ENCODE peak calls at places on chromosome 15, in seven cellular contexts. G is T-cell, A is H7, X is neural crest cell, O is NCI-H1417, E is fibroblast of mammary gland, P is stromal cell of bone marrow. W is an unnamed sample.

GRCh38 chr15:99315636-99316035 is 64.4 kb downstream of the LRRC28 start:
- DNase-seq in G (no peak), A (no peak), X (no peak), O (no peak), E (no peak), P (no peak), W (no peak)

GRCh38 chr15:100801256-100801900 is 78.3 kb upstream of the ALDH1A3 start:
- DNase-seq in G (no peak), A (no peak), X (no peak), O (no peak), E (no peak), P (no peak), W (no peak)

GRCh38 chr15:70031680-70032079 is 66.0 kb downstream of the TLE3 start:
- DNase-seq in G (no peak), A (no peak), X (no peak), O (peak; percentile 9), E (no peak), P (no peak), W (no peak)

GRCh38 chr15:40249477-40250303 is 10.8 kb downstream of the PAK6 start:
- DNase-seq in G (no peak), A (peak; percentile 28), X (no peak), O (no peak), E (no peak), P (no peak), W (no peak)

GRCh38 chr15:79091204-79091867 is 756 bp upstream of the RASGRF1 start:
- DNase-seq in G (no peak), A (peak; percentile 83), X (peak; percentile 16), O (no peak), E (peak; percentile 18), P (no peak), W (no peak)

GRCh38 chr15:41952003-41952563 is 20.3 kb downstream of the EHD4 start:
- DNase-seq in G (no peak), A (no peak), X (no peak), O (no peak), E (no peak), P (no peak), W (no peak)

GRCh38 chr15:93033434-93034045 is 55.5 kb downstream of the RGMA start:
- DNase-seq in G (no peak), A (no peak), X (no peak), O (no peak), E (no peak), P (no peak), W (no peak)

GRCh38 chr15:75713338-75713895 is 769 bp upstream of the CSPG4 start:
- DNase-seq in G (no peak), A (peak; percentile 77), X (no peak), O (no peak), E (peak; percentile 45), P (no peak), W (no peak)

GRCh38 chr15:67064607-67065530 is 533 bp upstream of the SMAD3 start:
- DNase-seq in G (no peak), A (peak; percentile 87), X (peak; percentile 60), O (peak; percentile 26), E (no peak), P (no peak), W (peak; percentile 60)

GRCh38 chr15:57133127-57133968 is 214.9 kb downstream of the TCF12 start:
- DNase-seq in G (no peak), A (no peak), X (no peak), O (peak; percentile 20), E (peak; percentile 23), P (no peak), W (peak; percentile 18)

GRCh38 chr15:76996526-76997401 is 1.8 kb downstream of the PSTPIP1 start:
- DNase-seq in G (peak; percentile 56), A (no peak), X (no peak), O (no peak), E (peak; percentile 50), P (peak; percentile 43), W (no peak)

GRCh38 chr15:86178845-86179244 is 99.2 kb downstream of the AGBL1 start:
- DNase-seq in G (no peak), A (no peak), X (no peak), O (no peak), E (no peak), P (no peak), W (no peak)